ENCODE peak calls at places on chromosomes 1 and 21, in four cellular contexts. J, E, I and W are unnamed samples.

GRCh38 chr1:31394628-31395193 is 18.3 kb upstream of the SERINC2 start:
- DNase-seq in J (peak), E (peak), I (peak), W (peak)

GRCh38 chr1:243734311-243734700 is 115.7 kb downstream of the AKT3 start:
- DNase-seq in J (no peak), E (no peak), I (no peak), W (no peak)

GRCh38 chr21:17671733-17672132 is 59.0 kb upstream of the BTG3 start:
- DNase-seq in J (no peak), E (no peak), I (no peak), W (no peak)

GRCh38 chr1:209911746-209912145 is 26.3 kb upstream of the SYT14 start:
- DNase-seq in J (no peak), E (no peak), I (no peak), W (no peak)

GRCh38 chr1:242454262-242455051 is 70.0 kb downstream of the PLD5 start:
- DNase-seq in J (no peak), E (no peak), I (peak), W (no peak)

GRCh38 chr1:21397813-21398188 is 42.1 kb upstream of the NBPF3 start:
- DNase-seq in J (peak), E (no peak), I (peak), W (peak)

GRCh38 chr1:44170281-44170823 is 28.9 kb upstream of the KLF18 start:
- DNase-seq in J (no peak), E (no peak), I (no peak), W (no peak)

GRCh38 chr1:14961661-14962267 is 191.8 kb upstream of the TMEM51 start:
- DNase-seq in J (no peak), E (no peak), I (no peak), W (no peak)

GRCh38 chr1:47867447-47868347 is 129.5 kb downstream of the TRABD2B start:
- DNase-seq in J (no peak), E (no peak), I (no peak), W (no peak)

GRCh38 chr1:108533351-108534083 is 26.4 kb upstream of the EEIG2 start:
- DNase-seq in J (peak), E (no peak), I (no peak), W (no peak)

GRCh38 chr1:24991242-24992037 is 61.4 kb upstream of the RUNX3 start:
- DNase-seq in J (no peak), E (no peak), I (no peak), W (no peak)
- TF ChIP-seq CTCF in J (no peak), E (no peak), I (no peak), W (no peak)

GRCh38 chr1:17595602-17595925 is 56.1 kb downstream of the ARHGEF10L start:
- DNase-seq in J (no peak), E (no peak), I (no peak), W (no peak)

GRCh38 chr1:17596651-17597509 is 57.4 kb downstream of the ARHGEF10L start:
- DNase-seq in J (no peak), E (no peak), I (no peak), W (no peak)

GRCh38 chr1:17594026-17594425 is 54.5 kb downstream of the ARHGEF10L start:
- DNase-seq in J (no peak), E (no peak), I (no peak), W (no peak)

GRCh38 chr1:17596186-17596585 is 56.7 kb downstream of the ARHGEF10L start:
- DNase-seq in J (no peak), E (no peak), I (no peak), W (no peak)

GRCh38 chr1:17594690-17595601 is 55.4 kb downstream of the ARHGEF10L start:
- DNase-seq in J (no peak), E (no peak), I (no peak), W (no peak)
- TF ChIP-seq CTCF in J (no peak), E (no peak), I (no peak), W (no peak)

GRCh38 chr21:42319851-42320602 is 4.8 kb upstream of the TFF3 start:
- DNase-seq in J (no peak), E (no peak), I (no peak), W (no peak)
- TF ChIP-seq CTCF in J (no peak), E (no peak), I (no peak), W (no peak)

GRCh38 chr1:103948526-103948925 is 198.8 kb downstream of the AMY1C start:
- DNase-seq in J (no peak), E (no peak), I (no peak), W (no peak)
- TF ChIP-seq CTCF in J (no peak), E (no peak), I (peak), W (peak)